ENCODE peak calls at places on chromosomes 2 and 18, in eight cellular contexts. B is ovary; D is uterus; Y is CD8-positive, alpha-beta T cell; N is tibial nerve; A is heart left ventricle; C is cardiac muscle cell; P is IMR-90. E is an unnamed sample.

GRCh38 chr18:50097702-50098101 is 97.2 kb downstream of the MYO5B start:
- DNase-seq in P (no peak), B (no peak), A (no peak), Y (no peak), D (no peak), N (no peak), C (no peak), E (no peak)

GRCh38 chr18:3585656-3586509 is 135.9 kb downstream of the TGIF1 start:
- DNase-seq in C (peak; percentile 83), P (peak; percentile 78), A (peak; percentile 79), N (peak; percentile 82), D (peak; percentile 67), Y (peak; percentile 76), B (peak; percentile 70), E (peak; percentile 78)

GRCh38 chr18:42137671-42138375 is 182.8 kb downstream of the PIK3C3 start:
- DNase-seq in A (no peak), Y (no peak), B (no peak), P (no peak), C (no peak), D (no peak), N (no peak), E (no peak)

GRCh38 chr2:167398791-167399371 is 510.6 kb downstream of the XIRP2 start:
- DNase-seq in B (no peak), D (no peak), A (no peak), Y (no peak), C (no peak), N (no peak), P (no peak), E (no peak)

GRCh38 chr2:151576080-151576479 is 158.2 kb downstream of the NEB start:
- DNase-seq in P (no peak), D (no peak), B (no peak), N (no peak), Y (no peak), A (no peak), C (no peak), E (no peak)

GRCh38 chr2:138369856-138370255 is 131.7 kb upstream of the SPOPL start:
- DNase-seq in D (no peak), C (no peak), A (no peak), B (no peak), P (no peak), N (no peak), Y (no peak), E (no peak)

GRCh38 chr2:127179756-127180155 is 40.3 kb downstream of the CYP27C1 start:
- DNase-seq in B (no peak), P (no peak), Y (no peak), C (no peak), A (no peak), N (no peak), D (no peak), E (no peak)

GRCh38 chr2:219447242-219448098 is 12.8 kb downstream of the SPEG start:
- DNase-seq in P (no peak), B (no peak), C (no peak), Y (no peak), D (peak; percentile 60), N (no peak), A (no peak), E (no peak)

GRCh38 chr2:64273524-64274398 is 129.5 kb upstream of the PELI1 start:
- DNase-seq in B (peak; percentile 52), A (peak; percentile 43), P (peak; percentile 89), C (no peak), Y (no peak), N (peak; percentile 79), D (peak; percentile 78), E (peak; percentile 76)

GRCh38 chr2:71006287-71006686 is 11.6 kb upstream of the TEX261 start:
- DNase-seq in N (no peak), Y (peak; percentile 9), B (no peak), D (no peak), P (no peak), C (no peak), A (no peak), E (no peak)

GRCh38 chr2:66574701-66575624 is 140.0 kb downstream of the MEIS1 start:
- DNase-seq in P (peak; percentile 91), D (peak; percentile 83), Y (no peak), B (peak; percentile 84), C (peak; percentile 91), A (peak; percentile 61), N (peak; percentile 56), E (peak; percentile 69)

GRCh38 chr2:43230981-43231827 is 4.8 kb upstream of the ZFP36L2 start:
- DNase-seq in D (no peak), A (no peak), N (no peak), B (no peak), C (peak; percentile 85), P (no peak), Y (no peak), E (no peak)
- H3K27ac ChIP-seq in D (no peak overlapping the region), A (no peak overlapping the region), N (peak overlapping the region; percentile 8), B (no peak overlapping the region), C (peak overlapping the region; percentile 42), P (no peak overlapping the region), Y (no peak overlapping the region), E (no peak overlapping the region)

GRCh38 chr2:114862234-114862633 is 419.8 kb downstream of the DPP10 start:
- DNase-seq in B (no peak), C (no peak), N (no peak), A (no peak), Y (no peak), D (no peak), P (no peak), E (no peak)
- H3K9me3 ChIP-seq in B (no peaks in the 10 kb centered on the region), C (no peaks in the 10 kb centered on the region), N (no peaks in the 10 kb centered on the region), A (no peaks in the 10 kb centered on the region), Y (no peaks in the 10 kb centered on the region), D (no peaks in the 10 kb centered on the region), P (peaks cover 5% of the 10 kb centered on the region), E (no peaks in the 10 kb centered on the region)

DNA sequence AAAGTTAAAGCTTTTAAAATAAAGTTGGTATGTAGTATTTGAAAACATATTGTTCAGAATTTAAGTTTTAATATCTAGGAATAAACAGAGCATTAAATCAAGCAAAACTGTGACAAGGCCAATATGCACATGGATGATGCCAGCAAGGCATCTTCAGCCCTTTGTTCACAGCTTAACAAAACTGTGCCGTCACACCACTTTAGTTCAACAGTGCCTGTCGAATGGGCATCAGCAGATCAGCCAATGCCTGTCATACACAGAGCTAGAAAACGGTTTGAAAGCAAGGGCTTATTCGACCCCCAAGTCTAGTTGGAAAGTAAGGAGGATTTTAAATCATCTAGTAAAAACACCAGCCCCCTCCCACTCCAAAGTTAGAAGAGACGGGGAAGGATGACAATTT is 16.7 kb downstream of the ZEB2 start:
- DNase-seq in C (no peak), D (no peak), A (no peak), P (no peak), N (no peak), B (no peak), Y (no peak), E (no peak)
- H3K4me3 ChIP-seq in C (no peak overlapping the region), D (no peak overlapping the region), A (no peak overlapping the region), P (no peak overlapping the region), N (no peak overlapping the region), B (no peak overlapping the region), Y (no peak overlapping the region), E (no peak overlapping the region)

DNA sequence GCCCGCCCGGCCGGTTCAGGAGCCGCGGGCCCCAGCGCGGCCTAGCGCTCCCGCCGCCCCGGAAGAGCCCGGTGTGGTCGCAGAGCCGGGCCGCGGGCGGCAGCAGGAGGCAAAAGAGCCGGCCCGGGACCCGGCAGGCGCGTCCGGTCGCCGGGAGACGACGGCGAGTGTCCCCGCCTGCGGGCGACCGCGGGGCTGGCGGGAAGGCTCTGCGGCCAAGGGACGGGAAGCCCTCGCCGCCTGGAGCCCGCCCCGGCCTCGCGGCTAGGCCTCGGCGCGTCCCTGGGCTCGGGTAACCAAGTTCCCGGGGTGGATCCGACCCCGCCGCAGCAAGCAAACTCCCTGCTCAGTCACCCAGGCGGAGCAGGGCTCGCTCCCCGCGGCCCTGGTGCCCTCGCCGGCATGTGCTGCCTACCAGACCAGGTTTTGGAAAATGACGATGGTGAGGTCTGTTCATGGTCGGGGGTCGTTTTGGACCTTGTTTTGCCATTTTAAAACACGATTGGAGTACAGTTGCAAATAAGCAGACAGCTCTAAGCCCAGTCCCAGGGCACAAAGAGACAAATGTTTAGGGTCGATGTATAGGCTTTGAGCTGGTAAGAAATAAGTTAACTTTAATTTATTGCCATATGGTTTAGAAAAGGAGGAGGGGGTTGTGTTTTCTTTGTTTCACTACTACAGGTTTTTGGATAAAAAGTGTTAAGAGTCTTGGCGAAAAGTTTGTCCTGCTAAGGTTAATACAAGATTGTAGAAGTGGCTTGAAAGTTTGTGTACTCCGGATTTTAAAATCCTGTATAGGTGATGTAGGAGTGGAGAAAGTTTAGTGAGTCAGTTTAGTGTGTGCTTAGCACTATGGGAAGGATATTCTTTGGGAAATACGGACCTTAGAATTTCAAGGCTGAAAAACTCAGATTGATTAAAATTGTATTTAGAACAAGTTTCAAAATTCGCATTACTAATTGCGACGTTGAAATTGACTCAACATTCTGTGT is 1.1 kb downstream of the KCMF1 start:
- DNase-seq in B (peak; percentile 73), A (peak; percentile 57), N (no peak), C (peak; percentile 65), Y (peak; percentile 78), P (peak; percentile 42), D (peak; percentile 35), E (no peak)
- H3K27ac ChIP-seq in B (peak overlapping the region; percentile 97), A (peak overlapping the region; percentile 90), N (peak overlapping the region; percentile 91), C (peak overlapping the region; percentile 100), Y (peak overlapping the region; percentile 73), P (peak overlapping the region; percentile 97), D (peak overlapping the region; percentile 93), E (peak overlapping the region; percentile 89)

GRCh38 chr2:201319511-201319910 is 37.6 kb downstream of the FLACC1 start:
- DNase-seq in Y (no peak), C (no peak), P (no peak), A (no peak), B (no peak), N (no peak), D (no peak), E (no peak)

GRCh38 chr2:201322772-201323171 is 34.4 kb downstream of the FLACC1 start:
- DNase-seq in N (no peak), B (no peak), A (no peak), Y (no peak), P (no peak), D (no peak), C (no peak), E (no peak)

GRCh38 chr2:201320257-201320656 is 36.9 kb downstream of the FLACC1 start:
- DNase-seq in P (no peak), B (no peak), A (no peak), D (no peak), Y (no peak), N (no peak), C (no peak), E (no peak)

DNA sequence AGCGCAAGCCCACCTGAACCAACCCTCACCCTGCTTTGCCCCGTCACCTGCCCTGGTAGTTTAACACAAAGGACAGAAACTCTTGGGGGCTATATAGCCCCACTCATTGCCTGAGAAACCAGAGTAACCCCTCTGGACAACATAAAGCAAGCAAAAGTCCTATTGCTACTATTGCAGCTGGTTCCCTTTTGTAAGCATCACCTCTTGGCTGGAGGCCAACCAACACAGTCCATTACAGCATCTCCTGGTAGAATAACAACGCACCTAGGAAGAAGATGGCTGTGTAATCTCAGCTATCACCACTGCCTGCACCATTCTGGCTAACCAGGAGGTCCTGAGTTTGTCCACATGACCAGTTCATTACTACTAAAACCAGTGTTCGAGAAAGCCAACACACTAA is 36.4 kb downstream of the FLACC1 start:
- DNase-seq in C (no peak), Y (no peak), B (no peak), P (no peak), N (no peak), D (no peak), A (no peak), E (no peak)
- H3K9me3 ChIP-seq in C (no peaks in the 10 kb centered on the region), Y (no peaks in the 10 kb centered on the region), B (no peaks in the 10 kb centered on the region), P (peaks cover 7% of the 10 kb centered on the region), N (peaks cover 6% of the 10 kb centered on the region), D (no peaks in the 10 kb centered on the region), A (peaks cover 33% of the 10 kb centered on the region), E (peaks cover 28% of the 10 kb centered on the region)